ENCODE peak calls at places on chromosomes 5 and 9, in five cellular contexts. J, D, E, L and S are unnamed samples.

GRCh38 chr5:65809817-65810531 is 88.0 kb downstream of the NLN start:
- DNase-seq in J (peak), L (no peak), E (peak), D (no peak), S (peak)

GRCh38 chr9:16579872-16580432 is 290.5 kb downstream of the BNC2 start:
- DNase-seq in E (no peak), L (no peak), J (no peak), D (no peak), S (no peak)

GRCh38 chr5:81783401-81783800 is 32.5 kb upstream of the SSBP2 start:
- DNase-seq in E (no peak), L (no peak), J (no peak), D (no peak), S (no peak)

GRCh38 chr9:14326264-14326826 is 12.4 kb upstream of the NFIB start:
- DNase-seq in E (no peak), J (peak), D (peak), L (no peak), S (peak)

GRCh38 chr5:103511554-103511885 is 51.1 kb downstream of the NUDT12 start:
- DNase-seq in L (no peak), J (no peak), E (no peak), D (peak), S (peak)

GRCh38 chr5:73640861-73641320 is 14.9 kb downstream of the ARHGEF28 start:
- DNase-seq in E (no peak), L (no peak), D (peak), J (peak), S (peak)

GRCh38 chr9:87878930-87879603 is 3.6 kb upstream of the SPATA31E1 start:
- DNase-seq in E (no peak), L (peak), J (peak), D (peak), S (peak)

GRCh38 chr5:2919310-2920018 is 168.0 kb upstream of the IRX2 start:
- DNase-seq in D (no peak), J (no peak), L (no peak), E (no peak), S (no peak)

GRCh38 chr9:73824671-73825070 is 672.5 kb upstream of the RORB start:
- DNase-seq in E (no peak), L (no peak), J (no peak), D (peak), S (no peak)

GRCh38 chr5:27619982-27620381 is 581.6 kb upstream of the CDH9 start:
- DNase-seq in D (no peak), L (no peak), J (no peak), E (no peak), S (no peak)

GRCh38 chr9:85740821-85741111 is 988 bp downstream of the AGTPBP1 start:
- DNase-seq in E (no peak), J (peak), D (peak), L (no peak), S (peak)

GRCh38 chr9:97703437-97704326 is 6.5 kb upstream of the XPA start:
- DNase-seq in L (peak), D (peak), J (peak), E (peak), S (peak)

DNA sequence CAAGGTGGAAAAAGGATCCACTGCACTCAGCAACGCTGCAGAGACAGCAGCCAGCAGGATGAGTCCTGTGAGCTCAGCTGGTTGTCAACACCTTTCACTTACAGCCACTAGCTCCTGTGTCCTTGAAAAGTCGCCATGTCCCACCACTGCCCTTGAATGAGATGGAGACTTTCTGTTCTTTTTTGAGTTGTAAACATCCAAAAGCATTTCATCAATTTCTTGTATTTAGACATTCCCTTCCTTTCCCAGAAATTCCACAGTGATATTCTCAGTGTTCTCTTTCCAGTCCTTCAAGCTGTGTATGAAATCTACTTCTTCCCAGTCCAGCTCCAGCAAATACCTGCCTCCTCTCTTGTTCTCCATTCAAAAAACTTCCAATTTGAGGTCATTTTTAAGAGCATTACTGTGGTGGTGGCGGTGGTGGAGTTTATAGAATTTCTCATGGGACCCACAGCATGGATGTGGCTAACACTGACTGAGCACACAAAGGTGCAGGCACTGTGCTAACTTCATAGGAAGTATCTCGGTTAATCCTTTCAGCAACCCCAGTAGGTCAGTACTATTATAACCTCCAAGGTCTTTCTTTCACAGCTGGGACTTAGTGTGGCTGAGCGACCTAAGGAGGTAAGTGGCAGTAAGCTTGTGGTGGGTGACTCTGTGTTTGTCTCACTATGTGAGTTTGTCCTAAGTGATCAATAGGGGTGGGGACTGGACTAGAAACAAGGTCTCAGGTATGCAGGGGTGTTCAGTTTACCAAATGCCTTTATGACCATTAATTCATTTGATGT is 15.0 kb upstream of the GPX3 start:
- DNase-seq in E (no peak), J (peak), D (no peak), L (no peak), S (no peak)
- TF ChIP-seq CTCF in E (no peak), J (no peak), D (no peak), L (no peak), S (no peak)

DNA sequence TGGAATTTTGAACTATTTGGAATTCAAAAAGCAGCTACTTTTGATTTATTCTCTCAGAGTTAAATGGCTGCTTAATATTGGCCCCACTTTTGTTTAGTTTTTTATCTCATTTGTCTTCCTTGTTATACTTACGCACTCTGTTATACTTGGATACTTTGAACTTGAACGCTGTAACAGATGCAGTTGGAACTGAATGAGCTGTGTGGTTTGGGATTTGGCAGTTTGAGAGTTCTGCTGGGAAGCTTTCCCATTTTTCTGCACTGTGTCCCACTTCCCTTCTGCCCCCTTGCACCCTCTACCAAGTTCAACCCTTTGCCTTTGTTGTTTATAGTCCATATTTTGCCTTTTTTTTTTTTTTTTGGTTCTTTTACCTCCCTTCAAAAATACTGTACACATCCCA is 3.8 kb downstream of the RHOBTB3 start:
- DNase-seq in E (no peak), L (no peak), J (peak), D (no peak), S (peak)
- H3K4me3 ChIP-seq in E (no peak), L (no peak), J (peak), D (no peak), S (peak)

GRCh38 chr5:129096382-129096991 is 1.9 kb downstream of the ISOC1 start:
- DNase-seq in D (no peak), J (no peak), E (no peak), L (peak), S (no peak)
- TF ChIP-seq CTCF in D (peak), J (no peak), E (no peak), L (no peak), S (no peak)

GRCh38 chr5:172209714-172210113 is 15.7 kb downstream of the EFCAB9 start:
- DNase-seq in L (no peak), J (no peak), E (no peak), D (no peak), S (no peak)

GRCh38 chr5:172216345-172216744 is 22.4 kb downstream of the EFCAB9 start:
- DNase-seq in E (no peak), D (no peak), J (no peak), L (no peak), S (no peak)

GRCh38 chr5:172211676-172212075 is 17.7 kb downstream of the EFCAB9 start:
- DNase-seq in J (no peak), L (no peak), D (no peak), E (no peak), S (no peak)

GRCh38 chr5:172213126-172213525 is 19.2 kb downstream of the EFCAB9 start:
- DNase-seq in J (no peak), L (no peak), E (no peak), D (no peak), S (no peak)
- H3K4me3 ChIP-seq in J (no peak), L (no peak), E (no peak), D (no peak), S (no peak)

DNA sequence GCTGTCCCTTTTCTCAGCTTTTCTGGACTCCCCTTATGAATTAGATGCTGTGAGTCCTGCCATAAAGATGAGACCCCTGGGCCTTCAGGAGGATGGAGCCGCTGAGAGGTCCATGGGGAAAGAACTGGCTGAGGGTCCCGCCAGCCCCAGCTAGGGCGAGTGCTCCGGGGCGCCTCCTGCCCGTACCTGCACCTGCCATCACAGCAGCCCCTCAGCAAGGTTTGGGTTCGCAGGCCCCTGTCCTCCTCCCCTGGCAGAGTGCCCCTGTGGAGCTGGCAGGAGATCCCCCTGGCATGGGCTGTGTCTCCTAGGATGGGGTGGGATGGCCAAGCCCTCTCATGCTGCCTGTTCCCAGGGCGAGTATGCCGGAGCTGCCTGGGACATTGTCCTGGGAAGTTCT is 64.2 kb downstream of the COL5A1 start:
- DNase-seq in D (no peak), E (no peak), L (no peak), J (no peak), S (no peak)
- TF ChIP-seq CTCF in D (no peak), E (no peak), L (no peak), J (no peak), S (no peak)

DNA sequence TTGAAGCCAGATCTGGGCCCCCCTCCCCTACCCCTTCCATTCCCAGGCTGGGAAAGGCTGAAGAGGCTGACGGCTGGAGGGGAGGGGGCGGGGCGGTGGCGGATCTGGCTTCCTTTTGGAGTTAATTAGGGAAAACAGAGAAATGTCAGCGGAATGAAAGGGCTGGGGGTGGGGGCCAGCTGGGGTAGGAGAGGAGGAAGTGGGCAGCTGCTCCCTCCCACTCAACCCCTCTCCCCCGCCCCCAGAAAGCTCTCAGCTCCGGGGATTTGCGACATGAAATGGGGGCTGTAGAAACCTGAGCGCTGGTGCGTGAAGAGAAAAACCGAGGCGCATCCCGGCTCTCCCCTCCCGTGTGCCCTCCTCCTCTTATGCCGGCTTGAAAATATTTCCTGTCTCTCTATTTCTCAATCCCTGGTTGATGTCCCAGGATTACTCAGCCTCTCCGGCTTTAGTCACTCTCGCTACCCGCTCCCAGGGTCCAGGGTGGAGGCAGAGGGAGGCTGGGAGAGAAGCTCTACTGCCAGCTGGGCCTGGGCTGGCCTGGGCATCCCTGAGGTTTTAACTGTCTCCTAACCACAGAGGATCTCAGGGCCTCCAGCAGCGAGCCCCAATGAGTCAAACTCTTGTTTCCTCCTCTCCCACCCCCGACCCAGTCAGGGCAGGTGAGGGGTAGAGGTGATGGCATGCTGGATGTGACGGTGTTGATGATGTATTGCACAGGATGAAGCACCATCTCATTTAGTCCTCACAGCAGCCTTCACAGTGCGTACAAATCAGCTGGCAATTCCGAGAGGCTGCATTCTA is 20.1 kb downstream of the PCDHGC5 start:
- DNase-seq in J (peak), E (peak), D (peak), L (no peak), S (peak)
- H3K4me3 ChIP-seq in J (peak), E (no peak), D (peak), L (no peak), S (peak)